ENCODE peak calls at places on chromosomes 7 and 10, in five cellular contexts. Y is Peyer's patch, G is fibroblast of lung, T is mammary epithelial cell, U is astrocyte. L is an unnamed sample. For H3K36me3 and H3K4me1, the result is how much of the 10 kb centered on the place peaks cover.

GRCh38 chr7:101869901-101870290 is 52.5 kb downstream of the CUX1 start:
- DNase-seq in U (no peak), Y (no peak), T (no peak), G (no peak), L (no peak)

GRCh38 chr7:139976838-139977656 is 85.7 kb downstream of the PARP12 start:
- DNase-seq in Y (no peak), T (no peak), U (no peak), G (no peak), L (no peak)

GRCh38 chr7:56099653-56100052 is 6.6 kb downstream of the CHCHD2 start:
- DNase-seq in T (no peak), G (no peak), Y (no peak), U (no peak), L (no peak)

GRCh38 chr10:113454341-113455061 is 98.4 kb upstream of the HABP2 start:
- DNase-seq in G (peak), U (no peak), T (no peak), Y (peak), L (no peak)

GRCh38 chr10:84933402-84933801 is 605.0 kb downstream of the CCSER2 start:
- DNase-seq in U (no peak), G (no peak), T (no peak), Y (no peak), L (no peak)

GRCh38 chr10:80187465-80188409 is 17.6 kb downstream of the ANXA11 start:
- DNase-seq in G (no peak), U (no peak), Y (peak), T (no peak), L (peak)

GRCh38 chr7:2680792-2681490 is 7.1 kb upstream of the AMZ1 start:
- DNase-seq in Y (peak), T (peak), G (peak), U (peak), L (peak)

GRCh38 chr10:83764681-83765080 is 374.6 kb upstream of the GHITM start:
- DNase-seq in U (peak), T (peak), Y (no peak), G (peak), L (no peak)

GRCh38 chr7:157573244-157573643 is 236.4 kb downstream of the DNAJB6 start:
- DNase-seq in G (no peak), Y (no peak), U (no peak), T (no peak), L (no peak)

GRCh38 chr7:82230826-82231581 is 212.6 kb downstream of the CACNA2D1 start:
- DNase-seq in T (no peak), U (no peak), G (no peak), Y (no peak), L (no peak)

GRCh38 chr10:110498982-110499795 is 1.5 kb downstream of the DUSP5 start:
- DNase-seq in T (peak), U (peak), G (peak), Y (peak), L (peak)

GRCh38 chr7:104142147-104142546 is 65.7 kb downstream of the ORC5 start:
- DNase-seq in Y (no peak), U (no peak), G (peak), T (no peak), L (no peak)

GRCh38 chr10:96830511-96831199 is 1.4 kb upstream of the LCOR start:
- DNase-seq in G (peak), U (peak), Y (peak), T (peak), L (peak)

GRCh38 chr10:44195120-44196007 is 189.5 kb downstream of the CXCL12 start:
- DNase-seq in G (peak), U (peak), T (peak), Y (peak), L (no peak)

GRCh38 chr10:71818674-71819260 is 32.3 kb downstream of the PSAP start:
- DNase-seq in T (no peak), G (no peak), Y (no peak), U (no peak), L (no peak)
- H3K36me3 ChIP-seq in T (under half), G (under half), Y (half or more), U (under half), L (half or more)

DNA sequence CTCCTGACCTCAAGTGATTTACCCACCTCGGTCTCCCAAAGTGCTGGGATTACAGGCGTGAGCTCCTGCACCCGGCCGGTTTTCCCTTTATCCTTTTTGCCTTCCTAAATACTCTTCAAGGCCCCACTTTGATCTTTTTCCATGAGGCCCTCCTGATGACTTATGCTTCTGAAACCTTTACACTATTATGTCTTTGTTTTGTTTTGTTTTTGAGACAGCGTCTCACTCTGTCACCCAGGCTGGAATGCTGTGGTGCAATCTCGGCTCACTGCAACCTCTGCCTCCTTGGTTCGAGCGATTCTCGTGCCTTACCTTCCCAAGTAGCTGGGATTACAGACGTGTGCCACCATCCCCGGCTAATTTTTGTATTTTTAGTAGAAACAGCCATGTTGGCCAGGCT is 3.8 kb downstream of the STMP1 start:
- DNase-seq in G (peak), T (no peak), Y (no peak), U (peak), L (no peak)
- H3K4me1 ChIP-seq in G (under half), T (under half), Y (under half), U (under half), L (under half)

GRCh38 chr10:5628798-5629788 is 37.3 kb downstream of the ASB13 start:
- DNase-seq in G (peak), T (no peak), Y (no peak), U (peak), L (no peak)
- H3K4me3 ChIP-seq in G (peak), T (no peak), Y (no peak), U (no peak), L (no peak)

DNA sequence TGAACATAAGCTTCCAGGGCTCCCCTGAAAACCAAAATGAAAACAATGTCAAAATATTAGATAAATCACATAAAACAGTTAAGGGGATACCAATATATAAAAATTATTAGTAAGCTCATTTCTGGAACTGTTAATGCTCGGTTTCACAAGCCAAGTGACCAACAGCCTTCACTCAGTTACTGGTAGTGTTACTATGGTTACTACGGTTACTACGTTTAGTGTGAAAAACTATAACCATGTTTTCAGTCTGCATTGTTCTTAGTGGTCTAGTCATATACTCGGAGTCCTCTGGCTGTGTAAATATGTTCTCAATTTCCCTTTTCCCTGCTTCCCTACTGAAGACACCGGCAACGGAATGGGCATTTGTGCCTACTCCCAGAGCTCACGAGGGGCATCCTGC is 34.8 kb downstream of the HBP1 start:
- DNase-seq in U (no peak), Y (no peak), G (no peak), T (no peak), L (no peak)
- H3K36me3 ChIP-seq in U (under half), Y (half or more), G (under half), T (under half), L (half or more)

GRCh38 chr7:69942557-69942956 is 344.3 kb downstream of the AUTS2 start:
- DNase-seq in G (no peak), Y (no peak), U (no peak), T (no peak), L (no peak)
- H3K4me1 ChIP-seq in G (under half), Y (under half), U (under half), T (under half), L (under half)

L was measured in CD8-positive, alpha-beta memory T cell.